ENCODE peak calls at places on chromosome 6, in ten cellular contexts. H, R, X, A, E, K, T, M, O and G are unnamed samples.
A peak's percentile ranks its signal among the peaks of the same experiment; 100 is the strongest.

GRCh38 chr6:421211-421610 is 29.7 kb downstream of the IRF4 start:
- ATAC-seq in T (no peak), H (no peak), R (no peak), X (no peak), O (no peak), M (no peak), A (no peak), K (no peak), E (no peak), G (no peak)

GRCh38 chr6:139028242-139028657 is 295 bp upstream of the ABRACL start:
- ATAC-seq in K (peak; percentile 15), M (no peak), T (no peak), E (no peak), X (peak; percentile 2), H (no peak), R (peak; percentile 22), O (no peak), A (no peak), G (no peak)

GRCh38 chr6:150254671-150255228 is 111.9 kb downstream of the PPP1R14C start:
- ATAC-seq in A (peak; percentile 61), R (no peak), M (peak; percentile 33), O (no peak), X (no peak), T (no peak), K (no peak), E (no peak), H (no peak), G (no peak)

GRCh38 chr6:837380-837779 is 144.4 kb upstream of the EXOC2 start:
- ATAC-seq in A (no peak), R (no peak), O (no peak), X (no peak), K (no peak), H (no peak), T (no peak), M (no peak), E (no peak), G (no peak)

GRCh38 chr6:79047072-79047471 is 31.0 kb downstream of the PHIP start:
- ATAC-seq in T (no peak), K (no peak), R (no peak), H (no peak), A (no peak), O (no peak), E (no peak), M (no peak), X (no peak), G (no peak)

GRCh38 chr6:35457907-35458306 is 5.8 kb downstream of the FANCE start:
- ATAC-seq in X (no peak), A (no peak), M (no peak), K (no peak), R (no peak), E (no peak), T (no peak), H (no peak), O (no peak), G (no peak)

GRCh38 chr6:56046576-56046975 is 171.2 kb upstream of the BMP5 start:
- ATAC-seq in H (no peak), A (no peak), R (no peak), E (no peak), K (no peak), M (peak; percentile 86), O (peak; percentile 70), T (peak; percentile 88), X (no peak), G (no peak)

GRCh38 chr6:57262491-57262890 is 40.4 kb upstream of the RAB23 start:
- ATAC-seq in K (no peak), O (peak; percentile 77), R (no peak), H (no peak), A (peak; percentile 54), E (peak; percentile 91), T (no peak), X (no peak), M (peak; percentile 76), G (no peak)

GRCh38 chr6:165846123-165846966 is 183.3 kb upstream of the PDE10A start:
- ATAC-seq in M (no peak), R (no peak), T (peak; percentile 59), K (no peak), H (no peak), X (no peak), E (no peak), O (peak; percentile 40), A (peak; percentile 59), G (no peak)

GRCh38 chr6:39948156-39948850 is 14.0 kb upstream of the MOCS1 start:
- ATAC-seq in H (no peak), O (no peak), K (no peak), M (no peak), E (no peak), X (no peak), T (no peak), A (no peak), R (no peak), G (no peak)

GRCh38 chr6:29661071-29661470 is 4.2 kb downstream of the MOG start:
- ATAC-seq in X (no peak), T (no peak), A (no peak), E (no peak), R (no peak), M (no peak), O (no peak), K (no peak), H (no peak), G (no peak)

GRCh38 chr6:134183844-134184243 is 131.4 kb upstream of the SLC2A12 start:
- ATAC-seq in M (no peak), K (no peak), X (no peak), A (no peak), E (no peak), R (no peak), T (no peak), O (no peak), H (no peak), G (no peak)

GRCh38 chr6:15473741-15474161 is 189.1 kb downstream of the DTNBP1 start:
- ATAC-seq in T (no peak), R (no peak), O (peak; percentile 49), H (no peak), X (no peak), E (peak; percentile 67), K (no peak), A (peak; percentile 80), M (peak; percentile 83), G (no peak)

GRCh38 chr6:167543602-167544506 is 219.0 kb downstream of the TTLL2 start:
- ATAC-seq in K (no peak), M (peak; percentile 93), X (no peak), T (no peak), E (peak; percentile 80), A (peak; percentile 75), R (no peak), O (peak; percentile 86), H (no peak), G (no peak)

GRCh38 chr6:2979819-2980464 is 8.6 kb upstream of the SERPINB6 start:
- ATAC-seq in O (no peak), K (no peak), R (no peak), A (no peak), T (peak; percentile 21), X (no peak), M (peak; percentile 60), E (no peak), H (no peak), G (no peak)

GRCh38 chr6:34938268-34938667 is 49.2 kb downstream of the ANKS1A start:
- ATAC-seq in M (no peak), T (no peak), H (no peak), K (no peak), X (no peak), O (no peak), A (no peak), E (peak; percentile 21), R (no peak), G (no peak)

GRCh38 chr6:96420294-96420693 is 101.3 kb upstream of the UFL1 start:
- ATAC-seq in A (no peak), K (no peak), H (no peak), O (no peak), E (no peak), X (no peak), M (no peak), T (no peak), R (no peak), G (no peak)

GRCh38 chr6:157143171-157143884 is 180.0 kb downstream of the TMEM242 start:
- ATAC-seq in R (no peak), K (no peak), T (no peak), A (peak; percentile 67), M (peak; percentile 87), O (peak; percentile 68), E (peak; percentile 75), X (peak; percentile 44), H (no peak), G (no peak)

GRCh38 chr6:113994934-113995342 is 24.0 kb upstream of the HDAC2 start:
- ATAC-seq in X (peak; percentile 47), H (peak; percentile 64), M (peak; percentile 84), A (peak; percentile 89), E (peak; percentile 65), R (peak; percentile 98), O (peak; percentile 69), T (peak; percentile 82), K (peak; percentile 90), G (no peak)

GRCh38 chr6:142255785-142256184 is 46.0 kb upstream of the ADGRG6 start:
- ATAC-seq in O (no peak), R (no peak), E (no peak), X (no peak), A (no peak), T (no peak), M (no peak), H (no peak), K (no peak), G (no peak)